ENCODE peak calls at places on chromosomes 3 and 15, in nine cellular contexts. T, E, I, L, X, P, W, O and F are unnamed samples.

GRCh38 chr3:52848617-52849016 is 13.8 kb upstream of the MUSTN1 start:
- DNase-seq in W (peak), T (peak), I (peak), O (peak), E (peak), X (no peak), P (peak), L (no peak), F (peak)

GRCh38 chr3:124078978-124079911 is 87.3 kb upstream of the ROPN1 start:
- DNase-seq in L (no peak), P (peak), I (no peak), T (no peak), W (peak), E (peak), O (peak), X (no peak), F (peak)

GRCh38 chr3:41277790-41278465 is 78.6 kb downstream of the CTNNB1 start:
- DNase-seq in P (no peak), E (no peak), X (no peak), W (no peak), L (no peak), I (no peak), T (no peak), O (no peak), F (no peak)

GRCh38 chr3:15858547-15859506 is 61.0 kb upstream of the ANKRD28 start:
- DNase-seq in T (peak), E (peak), I (no peak), P (peak), L (peak), W (no peak), X (peak), O (no peak), F (no peak)

GRCh38 chr3:128190501-128190900 is 37.2 kb downstream of the EEFSEC start:
- DNase-seq in O (no peak), E (no peak), W (no peak), T (no peak), L (no peak), P (peak), I (no peak), X (no peak), F (peak)

GRCh38 chr15:100703032-100703578 is 100.7 kb downstream of the ASB7 start:
- DNase-seq in W (no peak), I (no peak), L (no peak), P (peak), T (no peak), O (peak), X (no peak), E (peak), F (peak)

GRCh38 chr3:52891164-52891563 is 6.2 kb downstream of the STIMATE start:
- DNase-seq in X (no peak), L (no peak), E (no peak), P (no peak), O (no peak), T (no peak), I (no peak), W (no peak), F (no peak)

GRCh38 chr15:47717036-47717611 is at the start of gene SEMA6D:
- DNase-seq in I (no peak), E (peak), P (peak), X (peak), W (peak), O (peak), T (peak), L (peak), F (peak)

GRCh38 chr3:149411583-149411982 is 34.1 kb upstream of the TM4SF1 start:
- DNase-seq in P (no peak), T (no peak), O (no peak), L (no peak), W (no peak), E (no peak), I (no peak), X (no peak), F (no peak)

GRCh38 chr3:131917006-131917405 is 117.8 kb downstream of the CPNE4 start:
- DNase-seq in O (no peak), W (no peak), P (no peak), X (no peak), L (no peak), I (no peak), E (no peak), T (no peak), F (peak)

GRCh38 chr3:54846085-54846484 is 81.8 kb downstream of the LRTM1 start:
- DNase-seq in I (no peak), X (no peak), L (no peak), P (no peak), W (no peak), E (no peak), O (no peak), T (no peak), F (no peak)

GRCh38 chr15:55799287-55800212 is 56.6 kb upstream of the PRTG start:
- DNase-seq in P (peak), T (no peak), I (no peak), X (no peak), O (peak), E (peak), L (peak), W (no peak), F (peak)

GRCh38 chr15:88744548-88745020 is 58.7 kb upstream of the ACAN start:
- DNase-seq in L (no peak), I (no peak), E (peak), X (no peak), W (no peak), O (peak), T (no peak), P (no peak), F (no peak)

GRCh38 chr15:65841121-65841930 is 28.0 kb upstream of the RAB11A start:
- DNase-seq in W (no peak), I (no peak), L (no peak), E (peak), X (no peak), P (no peak), O (peak), T (no peak), F (peak)

GRCh38 chr15:94620632-94621031 is 389.3 kb downstream of the MCTP2 start:
- DNase-seq in T (no peak), X (no peak), W (no peak), P (no peak), I (no peak), E (no peak), O (no peak), L (no peak), F (no peak)

GRCh38 chr15:71424765-71425164 is 309.5 kb downstream of the THSD4 start:
- DNase-seq in W (no peak), L (no peak), I (no peak), X (no peak), T (no peak), O (no peak), P (no peak), E (peak), F (peak)

GRCh38 chr3:65893631-65894030 is 145.1 kb downstream of the MAGI1 start:
- DNase-seq in O (no peak), L (no peak), P (no peak), I (no peak), W (no peak), T (no peak), X (no peak), E (no peak), F (no peak)

GRCh38 chr3:32257641-32258438 is 19.4 kb downstream of the CMTM8 start:
- DNase-seq in X (no peak), I (no peak), E (no peak), P (peak), W (no peak), L (no peak), O (no peak), T (no peak), F (peak)

GRCh38 chr3:184953396-184953795 is 141.4 kb downstream of the VPS8 start:
- DNase-seq in L (no peak), I (no peak), P (no peak), T (no peak), E (no peak), O (no peak), X (no peak), W (no peak), F (no peak)

GRCh38 chr3:71130516-71131384 is 452.8 kb downstream of the FOXP1 start:
- DNase-seq in O (peak), T (no peak), P (peak), X (peak), W (peak), L (no peak), I (peak), E (peak), F (peak)

GRCh38 chr15:64622410-64623260 is 152.8 kb downstream of the RBPMS2 start:
- DNase-seq in P (no peak), T (no peak), X (no peak), W (no peak), O (no peak), I (no peak), E (no peak), L (no peak), F (no peak)

GRCh38 chr15:40869686-40870085 is 4.3 kb downstream of the RHOV start:
- DNase-seq in P (no peak), O (no peak), E (no peak), T (peak), I (no peak), L (no peak), X (no peak), W (no peak), F (no peak)